ENCODE peak calls at places on chromosomes 4 and X, in five cellular contexts. A is OCI-LY7, J is H7, I is sigmoid colon, G is GM06990. Y is an unnamed sample.

GRCh38 chr4:6180841-6181631 is 19.3 kb downstream of the JAKMIP1 start:
- DNase-seq in I (no peak), A (peak; percentile 26), J (no peak), G (peak; percentile 88), Y (no peak)

GRCh38 chrX:15675490-15675921 is 10.9 kb upstream of the CLTRN start:
- DNase-seq in J (peak; percentile 90), A (peak; percentile 80), I (peak; percentile 93), G (peak; percentile 94), Y (peak; percentile 79)

GRCh38 chrX:68929332-68930150 is 100.7 kb downstream of the EFNB1 start:
- DNase-seq in I (no peak), G (no peak), J (no peak), A (no peak), Y (no peak)

GRCh38 chr4:108877821-108878220 is 115.0 kb upstream of the ETNPPL start:
- DNase-seq in G (no peak), I (no peak), A (no peak), J (no peak), Y (peak; percentile 44)

GRCh38 chrX:43703211-43703791 is 47.2 kb downstream of the MAOA start:
- DNase-seq in A (no peak), J (no peak), I (no peak), G (no peak), Y (no peak)

GRCh38 chr4:164803702-164804101 is 49.8 kb downstream of the SMIM31 start:
- DNase-seq in J (no peak), I (no peak), G (no peak), A (no peak), Y (no peak)

GRCh38 chr4:157217708-157218107 is 2.8 kb upstream of the GRIA2 start:
- DNase-seq in I (no peak), J (no peak), G (no peak), A (peak; percentile 1), Y (peak; percentile 41)

GRCh38 chrX:70253377-70254062 is 6.5 kb downstream of the P2RY4 start:
- DNase-seq in I (no peak), A (no peak), J (no peak), G (no peak), Y (no peak)

GRCh38 chr4:22978656-22979055 is 285.9 kb downstream of the GBA3 start:
- DNase-seq in A (no peak), G (no peak), J (no peak), I (no peak), Y (no peak)

GRCh38 chr4:156237192-156237591 is 283.5 kb upstream of the CTSO start:
- DNase-seq in J (no peak), I (no peak), G (no peak), A (no peak), Y (no peak)

GRCh38 chr4:86362510-86362909 is 2.7 kb upstream of the MAPK10 start:
- DNase-seq in J (no peak), A (no peak), I (no peak), G (no peak), Y (no peak)

GRCh38 chr4:5701971-5702370 is 6.4 kb downstream of the EVC2 start:
- DNase-seq in I (peak; percentile 44), A (no peak), G (no peak), J (no peak), Y (no peak)

GRCh38 chr4:175614880-175615279 is 197.2 kb downstream of the GPM6A start:
- DNase-seq in J (no peak), I (no peak), A (no peak), G (no peak), Y (no peak)

GRCh38 chr4:106140601-106141000 is 175.4 kb downstream of the TBCK start:
- DNase-seq in J (no peak), A (no peak), G (peak; percentile 5), I (no peak), Y (no peak)

GRCh38 chr4:182089326-182089725 is 153.9 kb upstream of the TENM3 start:
- DNase-seq in I (no peak), J (no peak), G (no peak), A (no peak), Y (no peak)

GRCh38 chr4:26181616-26182015 is 139.2 kb upstream of the RBPJ start:
- DNase-seq in J (no peak), I (no peak), A (no peak), G (no peak), Y (no peak)

GRCh38 chr4:20646287-20646686 is 54.0 kb upstream of the PACRGL start:
- DNase-seq in A (no peak), G (no peak), I (no peak), J (no peak), Y (no peak)

GRCh38 chr4:134548052-134548628 is 346.6 kb upstream of the PABPC4L start:
- DNase-seq in A (no peak), J (no peak), G (no peak), I (no peak), Y (no peak)

GRCh38 chr4:89055157-89056080 is 1.6 kb downstream of the FAM13A start:
- DNase-seq in J (no peak), I (no peak), A (no peak), G (no peak), Y (peak; percentile 13)

GRCh38 chr4:38409852-38410251 is 254.1 kb upstream of the KLF3 start:
- DNase-seq in J (no peak), A (no peak), I (no peak), G (no peak), Y (no peak)

GRCh38 chrX:129622757-129623301 is 31.9 kb downstream of the APLN start:
- DNase-seq in G (no peak), I (peak; percentile 14), J (peak; percentile 73), A (no peak), Y (no peak)

GRCh38 chr4:6760865-6761264 is 21.7 kb upstream of the KIAA0232 start:
- DNase-seq in A (no peak), G (no peak), J (no peak), I (no peak), Y (no peak)

GRCh38 chrX:134636859-134637258 is 21.4 kb downstream of the PLAC1 start:
- DNase-seq in G (no peak), I (no peak), A (no peak), J (no peak), Y (no peak)

GRCh38 chr4:184937030-184937710 is 81.1 kb upstream of the HELT start:
- DNase-seq in A (no peak), J (no peak), G (no peak), I (no peak), Y (no peak)

GRCh38 chrX:18873189-18873791 is 110.6 kb downstream of the PHKA2 start:
- DNase-seq in G (no peak), J (no peak), I (peak; percentile 81), A (no peak), Y (no peak)

GRCh38 chr4:140267576-140267975 is 105.9 kb upstream of the SCOC start:
- DNase-seq in A (no peak), J (no peak), G (no peak), I (no peak), Y (no peak)

GRCh38 chr4:145891958-145892357 is 46.7 kb downstream of the ZNF827 start:
- DNase-seq in G (no peak), A (no peak), I (no peak), J (peak; percentile 36), Y (no peak)

GRCh38 chrX:153929576-153929975 is 3.5 kb upstream of the ARHGAP4 start:
- DNase-seq in G (no peak), I (no peak), A (no peak), J (no peak), Y (no peak)

GRCh38 chrX:110086916-110087484 is 84.1 kb downstream of the TMEM164 start:
- DNase-seq in I (no peak), G (no peak), A (no peak), J (no peak), Y (no peak)

GRCh38 chrX:18997916-18998315 is 14.0 kb upstream of the PHKA2 start:
- DNase-seq in G (no peak), I (no peak), J (peak; percentile 73), A (no peak), Y (peak; percentile 32)

GRCh38 chr4:147596976-147597375 is 20.2 kb upstream of the TMEM184C start:
- DNase-seq in G (no peak), J (no peak), A (no peak), I (no peak), Y (no peak)

GRCh38 chrX:114619874-114620273 is 36.0 kb downstream of the HTR2C start:
- DNase-seq in G (no peak), I (no peak), A (no peak), J (peak; percentile 10), Y (peak; percentile 53)

GRCh38 chr4:102817021-102817605 is 10.2 kb downstream of the UBE2D3 start:
- DNase-seq in G (no peak), J (no peak), A (no peak), I (no peak), Y (no peak)
- H3K36me3 ChIP-seq in G (peaks cover 1% of the 10 kb centered on the region), J (no peaks in the 10 kb centered on the region), A (peaks cover 99% of the 10 kb centered on the region), I (no peaks in the 10 kb centered on the region), Y (peaks cover 24% of the 10 kb centered on the region)

GRCh38 chrX:10636337-10636736 is 16.0 kb upstream of the MID1 start:
- DNase-seq in J (peak; percentile 54), A (no peak), I (no peak), G (no peak), Y (peak; percentile 74)

GRCh38 chrX:10633722-10634121 is 13.3 kb upstream of the MID1 start:
- DNase-seq in G (no peak), J (peak; percentile 24), I (peak; percentile 74), A (no peak), Y (peak; percentile 97)

GRCh38 chrX:10631416-10632145 is 11.2 kb upstream of the MID1 start:
- DNase-seq in J (no peak), A (no peak), I (no peak), G (no peak), Y (no peak)

GRCh38 chrX:10636851-10637250 is 16.5 kb upstream of the MID1 start:
- DNase-seq in I (no peak), A (no peak), G (no peak), J (no peak), Y (no peak)

DNA sequence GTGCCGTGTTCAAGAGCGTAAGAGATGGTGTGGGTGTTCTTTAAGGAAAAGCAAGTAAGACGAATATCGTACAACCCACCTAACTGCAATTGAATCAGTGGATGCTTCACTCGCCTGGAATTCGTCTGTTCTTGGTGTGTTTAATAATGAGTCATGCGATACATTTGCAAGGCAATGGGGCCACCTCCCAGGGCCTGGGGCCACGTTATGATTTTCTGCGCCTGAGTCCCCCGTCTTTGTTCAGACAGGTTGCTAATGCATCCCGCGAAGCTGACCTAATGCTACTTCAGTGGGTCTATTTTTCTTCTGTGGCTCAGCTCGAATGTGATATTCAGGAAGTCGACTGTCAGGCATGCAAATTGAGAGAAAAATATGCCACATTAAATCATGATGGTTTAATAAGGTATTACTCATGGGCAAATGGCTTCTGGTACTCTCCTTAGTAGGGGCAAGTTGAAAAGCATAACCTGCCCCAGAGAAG is 14.3 kb upstream of the MID1 start:
- DNase-seq in I (no peak), J (no peak), A (no peak), G (no peak), Y (peak; percentile 76)
- H3K4me3 ChIP-seq in I (peak overlapping the region; percentile 3), J (no peak overlapping the region), A (no peak overlapping the region), G (no peak overlapping the region), Y (no peak overlapping the region)

GRCh38 chr4:1823545-1823932 is 30.4 kb downstream of the FGFR3 start:
- DNase-seq in I (no peak), J (no peak), G (no peak), A (no peak), Y (no peak)
- H3K36me3 ChIP-seq in I (peaks cover 55% of the 10 kb centered on the region), J (peaks cover 16% of the 10 kb centered on the region), G (peaks cover 37% of the 10 kb centered on the region), A (peaks cover 70% of the 10 kb centered on the region), Y (peaks cover 70% of the 10 kb centered on the region)

DNA sequence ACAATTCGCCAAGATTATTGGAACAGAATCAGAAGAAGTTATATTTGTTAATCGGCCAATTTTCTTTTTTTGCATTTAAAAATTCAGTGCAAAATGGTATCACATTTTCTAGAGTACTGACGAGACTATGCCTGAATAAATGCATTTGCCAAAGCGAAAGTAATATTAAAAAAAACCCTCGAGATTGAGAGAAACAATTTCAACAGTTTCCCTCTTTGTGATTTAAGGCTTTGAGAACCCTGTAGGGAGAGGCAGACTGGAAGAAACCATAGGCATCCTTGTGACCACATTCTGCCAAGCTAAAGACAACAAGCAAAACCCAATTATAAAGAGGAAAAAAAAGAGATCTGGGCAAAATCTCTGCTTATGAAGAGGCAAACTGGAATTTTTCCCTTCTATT is 218.1 kb upstream of the GK2 start:
- DNase-seq in G (no peak), I (no peak), J (no peak), A (no peak), Y (no peak)
- H3K4me3 ChIP-seq in G (no peak overlapping the region), I (peak overlapping the region; percentile 14), J (no peak overlapping the region), A (no peak overlapping the region), Y (no peak overlapping the region)